ENCODE peak calls at places on chromosomes 7 and 10, in eight cellular contexts. L is left lung, G is astrocyte, K is sigmoid colon, Z is right lobe of liver, R is cardiac muscle cell, C is Peyer's patch, D is aorta. I is an unnamed sample.

GRCh38 chr7:24216576-24217116 is 67.3 kb upstream of the NPY start:
- DNase-seq in G (peak; percentile 89), L (no peak), D (no peak), C (no peak), K (no peak), Z (no peak), R (peak; percentile 1), I (no peak)

GRCh38 chr10:123936426-123936825 is 44.8 kb upstream of the CPXM2 start:
- DNase-seq in L (no peak), G (no peak), D (no peak), K (no peak), C (no peak), R (no peak), Z (no peak), I (no peak)

GRCh38 chr10:58299580-58299979 is 30.6 kb downstream of the CISD1 start:
- DNase-seq in C (peak; percentile 54), Z (no peak), R (peak; percentile 72), G (peak; percentile 36), L (peak; percentile 42), D (no peak), K (no peak), I (peak; percentile 66)

GRCh38 chr10:120984221-120984620 is 133.1 kb downstream of the WDR11 start:
- DNase-seq in Z (no peak), C (no peak), L (no peak), G (no peak), D (no peak), K (no peak), R (no peak), I (no peak)

GRCh38 chr10:34907743-34908425 is 92.8 kb upstream of the PARD3 start:
- DNase-seq in L (no peak), C (no peak), Z (no peak), K (peak; percentile 2), R (no peak), D (no peak), G (no peak), I (no peak)

GRCh38 chr7:36784991-36785940 is 61.0 kb upstream of the AOAH start:
- DNase-seq in L (peak; percentile 62), C (peak; percentile 76), G (no peak), D (no peak), Z (peak; percentile 60), R (peak; percentile 57), K (peak; percentile 76), I (peak; percentile 65)

GRCh38 chr7:121960678-121961461 is 87.9 kb downstream of the PTPRZ1 start:
- DNase-seq in D (no peak), Z (no peak), R (peak; percentile 54), G (peak; percentile 87), K (no peak), L (no peak), C (no peak), I (no peak)

GRCh38 chr7:36966636-36967035 is 242.3 kb upstream of the AOAH start:
- DNase-seq in R (no peak), L (no peak), D (no peak), C (no peak), Z (no peak), G (peak; percentile 12), K (no peak), I (no peak)

GRCh38 chr7:87354749-87355148 is 9.3 kb downstream of the CROT start:
- DNase-seq in L (no peak), G (no peak), R (no peak), D (no peak), Z (no peak), K (no peak), C (no peak), I (no peak)

GRCh38 chr10:63633677-63634487 is 112.7 kb downstream of the REEP3 start:
- DNase-seq in D (no peak), Z (no peak), G (peak; percentile 17), K (no peak), C (no peak), R (peak; percentile 64), L (no peak), I (no peak)

GRCh38 chr10:110444009-110444347 is 53.7 kb upstream of the DUSP5 start:
- DNase-seq in R (no peak), K (no peak), D (no peak), G (no peak), L (peak; percentile 10), Z (peak; percentile 5), C (no peak), I (no peak)

GRCh38 chr7:22827563-22827962 is 4.9 kb upstream of the TOMM7 start:
- DNase-seq in K (no peak), C (no peak), L (no peak), R (no peak), G (no peak), D (no peak), Z (no peak), I (no peak)

GRCh38 chr7:12949060-12950045 is 261.9 kb downstream of the ARL4A start:
- DNase-seq in K (no peak), G (peak; percentile 18), L (no peak), C (no peak), Z (no peak), R (no peak), D (no peak), I (no peak)

GRCh38 chr10:89382757-89383156 is 4.9 kb downstream of the IFIT1B start:
- DNase-seq in G (peak; percentile 10), Z (no peak), C (no peak), D (no peak), K (no peak), L (no peak), R (no peak), I (no peak)

GRCh38 chr7:92643821-92644220 is 53.6 kb upstream of the FAM133B start:
- DNase-seq in C (no peak), L (no peak), Z (no peak), K (no peak), G (no peak), D (no peak), R (peak; percentile 50), I (no peak)

GRCh38 chr7:24755541-24756416 is 1.5 kb downstream of the GSDME start:
- DNase-seq in K (no peak), Z (no peak), G (peak; percentile 66), R (no peak), L (no peak), C (no peak), D (no peak), I (no peak)

GRCh38 chr7:112504093-112504695 is 23.4 kb downstream of the LSMEM1 start:
- DNase-seq in C (no peak), R (no peak), K (no peak), G (no peak), D (no peak), L (no peak), Z (no peak), I (no peak)
- H3K4me3 ChIP-seq in C (no peak overlapping the region), R (no peak overlapping the region), K (no peak overlapping the region), G (no peak overlapping the region), D (no peak overlapping the region), L (no peak overlapping the region), Z (no peak overlapping the region), I (no peak overlapping the region)

GRCh38 chr10:77504870-77505257 is 132.7 kb downstream of the KCNMA1 start:
- DNase-seq in K (no peak), L (peak; percentile 49), G (peak; percentile 58), Z (no peak), C (no peak), R (no peak), D (no peak), I (no peak)

GRCh38 chr10:77505431-77506334 is 131.9 kb downstream of the KCNMA1 start:
- DNase-seq in R (peak; percentile 73), K (no peak), Z (no peak), L (no peak), C (no peak), G (peak; percentile 94), D (no peak), I (no peak)

GRCh38 chr10:77508076-77508475 is 129.5 kb downstream of the KCNMA1 start:
- DNase-seq in K (no peak), Z (no peak), D (no peak), L (no peak), C (no peak), G (no peak), R (no peak), I (no peak)

GRCh38 chr10:77506517-77506916 is 131.1 kb downstream of the KCNMA1 start:
- DNase-seq in K (no peak), D (no peak), G (peak; percentile 51), C (no peak), L (no peak), R (peak; percentile 17), Z (no peak), I (no peak)

DNA sequence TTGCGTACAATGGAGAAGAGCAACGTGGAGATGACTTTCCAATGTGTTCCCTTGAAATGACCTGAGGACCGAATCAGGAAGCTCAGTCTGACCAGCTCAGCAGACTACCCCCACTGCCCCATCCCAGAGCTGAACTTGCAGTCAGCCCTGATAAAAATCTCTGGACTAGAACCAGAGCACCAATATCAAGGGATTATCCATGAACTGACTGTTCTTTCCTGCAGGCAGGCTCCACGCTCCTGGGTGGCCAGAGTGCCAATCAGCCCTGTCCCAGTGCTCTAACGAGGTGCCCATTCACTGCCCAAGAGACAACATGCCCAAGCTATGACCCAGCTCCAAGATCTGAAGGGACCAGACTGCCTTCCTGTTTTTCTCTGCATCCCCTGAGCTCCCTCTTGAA is 130.3 kb downstream of the KCNMA1 start:
- DNase-seq in Z (no peak), D (no peak), K (no peak), G (no peak), C (no peak), L (no peak), R (no peak), I (no peak)
- H3K4me1 ChIP-seq in Z (peaks cover 11% of the 10 kb centered on the region), D (peaks cover 17% of the 10 kb centered on the region), K (peaks cover 67% of the 10 kb centered on the region), G (peaks cover 56% of the 10 kb centered on the region), C (no peaks in the 10 kb centered on the region), L (peaks cover 8% of the 10 kb centered on the region), R (peaks cover 5% of the 10 kb centered on the region), I (no peaks in the 10 kb centered on the region)

DNA sequence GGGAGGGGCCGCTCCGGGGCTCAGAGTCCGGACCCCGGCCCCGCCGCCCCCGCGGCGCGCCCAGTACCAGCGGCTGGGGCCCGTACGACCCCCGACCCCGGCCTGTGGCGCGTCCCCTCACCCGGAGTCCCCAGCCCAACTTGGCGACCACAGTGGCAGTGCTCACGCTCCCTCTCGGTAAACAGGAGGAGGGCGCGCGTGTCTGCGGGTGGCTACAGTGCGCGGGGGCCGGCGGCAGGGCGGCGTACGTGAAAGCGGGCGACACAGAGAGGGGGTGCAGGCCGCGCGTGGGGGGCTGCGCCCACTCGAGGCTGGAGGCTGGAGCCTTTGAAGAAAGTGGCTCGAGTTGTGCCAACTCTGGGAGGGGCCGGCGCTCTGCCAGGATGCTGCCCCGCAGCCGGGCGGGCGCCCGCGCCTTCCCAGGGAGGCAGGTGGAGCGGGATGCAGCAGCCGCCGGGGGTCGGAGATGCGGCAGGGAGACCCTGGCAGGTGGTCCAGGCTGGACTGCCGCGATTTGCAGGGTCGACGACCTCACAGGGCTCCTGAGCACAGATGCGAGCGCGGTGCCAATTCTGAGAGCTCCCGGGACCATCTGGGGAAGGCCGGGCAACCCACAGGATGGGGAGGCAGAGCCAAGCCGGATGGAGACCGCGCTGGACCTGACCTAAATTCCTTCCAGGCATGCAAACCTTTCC is 655 bp downstream of the PTPRE start:
- DNase-seq in L (no peak), R (peak; percentile 80), C (no peak), G (peak; percentile 71), D (peak; percentile 86), K (peak; percentile 78), Z (peak; percentile 63), I (no peak)
- H3K4me3 ChIP-seq in L (peak overlapping the region; percentile 64), R (peak overlapping the region; percentile 83), C (peak overlapping the region; percentile 67), G (peak overlapping the region; percentile 48), D (peak overlapping the region; percentile 81), K (peak overlapping the region; percentile 67), Z (peak overlapping the region; percentile 58), I (no peak overlapping the region)

DNA sequence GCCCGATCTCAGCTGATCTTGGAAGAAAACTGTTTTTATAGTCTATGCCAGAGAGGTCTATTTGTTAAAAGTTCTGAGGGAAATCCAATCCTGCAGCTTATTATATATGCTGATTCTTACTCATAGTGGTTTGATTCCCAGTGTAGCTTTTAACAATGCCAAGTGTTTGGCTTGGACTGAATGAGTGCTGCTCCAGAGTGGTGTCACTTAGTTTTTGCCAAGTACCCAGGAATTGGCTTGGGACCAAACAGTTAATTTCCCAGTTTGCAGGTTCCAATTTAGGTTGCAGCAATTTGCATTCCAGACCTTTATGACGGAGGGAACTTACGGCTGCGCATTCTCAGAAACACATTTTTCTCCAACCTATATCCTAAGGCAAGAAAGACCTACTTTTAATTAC is 32.4 kb downstream of the NSUN6 start:
- DNase-seq in K (no peak), G (peak; percentile 64), D (no peak), Z (no peak), R (no peak), L (no peak), C (no peak), I (no peak)
- H3K4me1 ChIP-seq in K (no peaks in the 10 kb centered on the region), G (no peaks in the 10 kb centered on the region), D (peaks cover 4% of the 10 kb centered on the region), Z (peaks cover 58% of the 10 kb centered on the region), R (peaks cover 8% of the 10 kb centered on the region), L (no peaks in the 10 kb centered on the region), C (no peaks in the 10 kb centered on the region), I (no peaks in the 10 kb centered on the region)

I was measured in CD4-positive, CD25-positive, alpha-beta regulatory T cell.